ENCODE peak calls at places on chromosomes 16 and 17, in six cellular contexts. W is CD8-positive, alpha-beta T cell; U is activated CD8-positive, alpha-beta memory T cell treated with anti-CD3 and anti-CD28 coated beads for 4 hours; B is fibroblast of the aortic adventitia; S is stimulated activated CD4-positive, alpha-beta T cell treated with anti-CD3 and anti-CD28 coated beads, Interleukin-12 subunit alpha, Interleukin-12 subunit beta, amount 100 ng/mL, for 24 hours; M is AG04450. R is an unnamed sample.

GRCh38 chr16:50393461-50394214 is 24.9 kb upstream of the BRD7 start:
- DNase-seq in S (no peak), U (no peak), W (no peak), B (no peak), M (no peak), R (no peak)

GRCh38 chr17:8994319-8994718 is 27.0 kb upstream of the NTN1 start:
- DNase-seq in W (peak), B (peak), S (peak), U (peak), M (peak), R (peak)

GRCh38 chr17:20920813-20921199 is 122.0 kb downstream of the USP22 start:
- DNase-seq in W (no peak), S (no peak), M (no peak), B (peak), U (no peak), R (no peak)

GRCh38 chr17:80891096-80892018 is 100.3 kb upstream of the CHMP6 start:
- DNase-seq in B (peak), U (peak), S (peak), M (peak), W (peak), R (peak)

GRCh38 chr16:19718624-19718965 is 524 bp downstream of the IQCK start:
- DNase-seq in U (no peak), B (no peak), W (no peak), M (no peak), S (no peak), R (no peak)

GRCh38 chr16:10941127-10941933 is 938 bp downstream of the DEXI start:
- DNase-seq in W (no peak), M (no peak), B (no peak), S (no peak), U (no peak), R (no peak)

GRCh38 chr17:2474371-2474770 is 37.3 kb downstream of the METTL16 start:
- DNase-seq in U (no peak), M (no peak), S (no peak), B (no peak), W (no peak), R (no peak)

GRCh38 chr17:48021964-48022363 is 15.6 kb downstream of the COPZ2 start:
- DNase-seq in W (no peak), S (no peak), U (no peak), B (peak), M (no peak), R (no peak)

GRCh38 chr17:49509588-49509917 is 14.5 kb downstream of the NGFR start:
- DNase-seq in U (no peak), M (no peak), S (no peak), W (no peak), B (no peak), R (no peak)

GRCh38 chr16:83705856-83706255 is 101.9 kb upstream of the HSBP1 start:
- DNase-seq in U (no peak), W (no peak), M (no peak), B (no peak), S (no peak), R (no peak)

GRCh38 chr17:83050651-83051422 is 28.6 kb upstream of the METRNL start:
- DNase-seq in S (no peak), B (no peak), U (no peak), M (no peak), W (no peak), R (no peak)

GRCh38 chr17:75587718-75588545 is at the start of gene MYO15B:
- DNase-seq in W (peak), U (peak), S (peak), M (no peak), B (no peak), R (peak)

GRCh38 chr17:66829386-66829864 is 5.5 kb upstream of the CACNG5 start:
- DNase-seq in U (no peak), M (peak), S (no peak), B (peak), W (peak), R (no peak)

GRCh38 chr16:86343733-86344585 is 166.4 kb upstream of the FOXF1 start:
- DNase-seq in W (no peak), M (no peak), B (peak), U (no peak), S (no peak), R (no peak)